ENCODE peak calls at places on chromosomes 3 and 15, in four cellular contexts. W is HCT116, V is HepG2, E is GM12878. D is an unnamed sample.

GRCh38 chr15:84840741-84841429 is 23.7 kb downstream of the ALPK3 start:
- DNase-seq in W (peak; percentile 29), V (peak; percentile 51), E (no peak), D (peak; percentile 15)

GRCh38 chr15:69792823-69793222 is 304.9 kb downstream of the TLE3 start:
- DNase-seq in E (no peak), V (no peak), W (no peak), D (no peak)

GRCh38 chr3:64083588-64083974 is 60.3 kb upstream of the PSMD6 start:
- DNase-seq in W (no peak), V (no peak), E (no peak), D (no peak)

GRCh38 chr15:27844018-27844666 is 255.0 kb downstream of the OCA2 start:
- DNase-seq in W (no peak), V (no peak), E (no peak), D (peak; percentile 10)

GRCh38 chr3:47356201-47356600 is 24.6 kb upstream of the PTPN23 start:
- DNase-seq in E (no peak), V (no peak), W (no peak), D (no peak)

GRCh38 chr3:31178467-31178866 is 284.0 kb upstream of the GADL1 start:
- DNase-seq in V (no peak), W (no peak), E (no peak), D (no peak)

GRCh38 chr3:51681453-51681852 is 10.4 kb downstream of the TEX264 start:
- DNase-seq in E (no peak), V (no peak), W (no peak), D (no peak)

GRCh38 chr15:75200765-75201608 is 695 bp upstream of the C15orf39 start:
- DNase-seq in V (peak; percentile 57), E (no peak), W (peak; percentile 44), D (no peak)

GRCh38 chr15:67981118-67981685 is 72.9 kb upstream of the PIAS1 start:
- DNase-seq in W (no peak), E (no peak), V (no peak), D (no peak)

GRCh38 chr3:125006190-125006855 is 49.5 kb downstream of the HEG1 start:
- DNase-seq in V (no peak), W (no peak), E (no peak), D (no peak)

GRCh38 chr3:4722103-4722502 is 229.0 kb downstream of the ITPR1 start:
- DNase-seq in W (peak; percentile 68), E (no peak), V (peak; percentile 56), D (no peak)

GRCh38 chr3:150830094-150830681 is 67.2 kb upstream of the SIAH2 start:
- DNase-seq in E (no peak), W (peak; percentile 15), V (peak; percentile 41), D (peak; percentile 17)

GRCh38 chr3:185924375-185924774 is 13.4 kb downstream of the TRA2B start:
- DNase-seq in E (no peak), W (no peak), V (no peak), D (no peak)

GRCh38 chr3:185927501-185928200 is 10.2 kb downstream of the TRA2B start:
- DNase-seq in V (peak; percentile 46), E (no peak), W (no peak), D (no peak)

GRCh38 chr3:185925353-185925752 is 12.5 kb downstream of the TRA2B start:
- DNase-seq in E (no peak), W (no peak), V (no peak), D (no peak)

GRCh38 chr3:185928532-185928931 is 9.3 kb downstream of the TRA2B start:
- DNase-seq in E (no peak), V (no peak), W (no peak), D (no peak)

DNA sequence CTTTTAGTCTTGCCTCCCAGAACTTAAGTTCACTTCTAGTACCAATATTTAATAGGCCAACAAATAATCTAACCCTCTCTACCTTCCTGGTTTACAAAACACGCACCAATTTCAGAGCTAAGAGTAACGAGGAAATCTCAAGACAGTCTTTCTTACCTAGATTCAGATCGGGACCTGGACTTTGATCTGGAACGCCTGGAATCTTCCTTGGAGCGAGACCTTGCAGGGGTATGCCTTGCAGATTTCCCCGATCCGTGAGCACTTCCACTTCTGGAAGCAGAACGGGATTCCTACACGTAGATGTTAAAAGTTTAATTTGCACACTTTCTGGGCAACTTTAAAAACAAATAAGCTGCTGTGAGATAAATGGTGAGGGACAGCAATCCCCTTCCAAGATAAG is 11.4 kb downstream of the TRA2B start:
- DNase-seq in E (no peak), W (no peak), V (no peak), D (no peak)
- H3K4me3 ChIP-seq in E (no peak overlapping the region), W (no peak overlapping the region), V (no peak overlapping the region), D (no peak overlapping the region)

DNA sequence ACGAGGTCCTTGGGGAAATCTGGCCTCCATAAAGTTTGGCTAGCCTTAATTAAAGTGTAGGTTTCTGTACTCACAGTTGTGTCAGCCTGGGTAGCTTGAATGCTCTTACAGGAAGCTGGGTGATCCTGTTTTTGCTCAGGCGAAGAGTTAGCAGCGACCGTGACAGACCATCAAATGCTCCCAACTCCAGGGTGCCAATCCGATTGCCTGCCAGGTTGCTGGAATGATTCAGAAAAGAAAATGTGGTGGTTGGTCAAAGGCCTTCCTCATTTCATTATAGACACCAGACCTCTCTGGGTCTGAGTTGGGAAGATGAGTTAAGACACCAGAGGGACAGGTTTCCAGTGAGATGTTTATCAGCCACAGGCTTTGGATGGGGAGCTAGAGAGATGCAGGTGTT is 86.0 kb downstream of the LRIG1 start:
- DNase-seq in V (no peak), E (no peak), W (no peak), D (no peak)
- TF ChIP-seq POLR2AphosphoS5 in V (no peak), E (no peak), W (no peak), D (no peak)

DNA sequence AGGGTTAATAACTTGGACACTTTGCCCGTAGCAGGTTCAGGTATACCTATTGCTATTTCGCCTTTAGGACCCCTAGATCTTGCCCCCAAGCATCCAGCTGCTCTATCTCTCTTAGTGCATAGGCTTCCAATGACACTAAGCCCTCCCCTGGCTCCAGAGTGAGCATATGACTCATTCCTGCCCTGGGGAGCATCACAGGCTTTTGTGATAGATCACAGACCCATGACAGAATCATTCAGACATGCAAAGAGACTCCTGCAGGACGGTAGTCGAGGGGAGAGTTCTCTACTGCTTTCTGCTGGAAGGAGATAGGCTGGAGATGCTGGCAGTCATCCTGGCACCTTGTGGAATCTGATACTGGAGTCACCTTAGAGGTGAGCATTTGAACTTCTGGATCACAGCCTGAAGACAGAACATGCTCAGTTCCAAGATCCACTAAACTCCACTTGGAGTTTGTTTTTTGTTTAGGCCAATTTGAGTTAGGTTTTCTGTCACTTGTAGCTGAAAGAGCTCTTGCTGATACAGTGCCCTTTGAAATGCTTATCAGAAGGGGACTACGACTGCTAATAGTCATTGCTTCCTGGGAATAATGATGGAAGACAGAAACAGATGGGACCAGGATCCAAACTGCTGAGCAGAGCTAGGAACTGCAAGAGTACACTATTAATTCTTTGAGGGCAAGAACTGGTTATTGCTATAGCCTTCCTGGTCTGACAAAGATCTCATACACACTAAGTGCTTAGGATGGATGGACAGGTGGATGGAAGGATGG is 11.0 kb downstream of the LYSMD2 start:
- DNase-seq in E (no peak), V (peak; percentile 10), W (peak; percentile 85), D (no peak)
- TF ChIP-seq REST in E (no peak), V (no peak), W (no peak), D (no peak)

GRCh38 chr3:7503431-7503830 is 642.5 kb downstream of the GRM7 start:
- DNase-seq in V (no peak), E (no peak), W (no peak), D (no peak)

GRCh38 chr3:7506606-7507180 is 645.8 kb downstream of the GRM7 start:
- DNase-seq in W (no peak), E (no peak), V (no peak), D (no peak)

GRCh38 chr3:7508821-7509220 is 647.9 kb downstream of the GRM7 start:
- DNase-seq in E (no peak), W (no peak), V (no peak), D (no peak)

GRCh38 chr3:7504886-7505775 is 644.2 kb downstream of the GRM7 start:
- DNase-seq in E (no peak), V (peak; percentile 4), W (peak; percentile 83), D (peak; percentile 13)
- H3K4me3 ChIP-seq in E (no peak overlapping the region), V (no peak overlapping the region), W (no peak overlapping the region), D (no peak overlapping the region)

GRCh38 chr3:120558784-120559227 is 37.3 kb upstream of the NDUFB4 start:
- DNase-seq in V (peak; percentile 66), E (peak; percentile 33), W (peak; percentile 76), D (no peak)
- TF ChIP-seq POLR2AphosphoS5 in V (no peak), E (no peak), W (no peak), D (no peak)

DNA sequence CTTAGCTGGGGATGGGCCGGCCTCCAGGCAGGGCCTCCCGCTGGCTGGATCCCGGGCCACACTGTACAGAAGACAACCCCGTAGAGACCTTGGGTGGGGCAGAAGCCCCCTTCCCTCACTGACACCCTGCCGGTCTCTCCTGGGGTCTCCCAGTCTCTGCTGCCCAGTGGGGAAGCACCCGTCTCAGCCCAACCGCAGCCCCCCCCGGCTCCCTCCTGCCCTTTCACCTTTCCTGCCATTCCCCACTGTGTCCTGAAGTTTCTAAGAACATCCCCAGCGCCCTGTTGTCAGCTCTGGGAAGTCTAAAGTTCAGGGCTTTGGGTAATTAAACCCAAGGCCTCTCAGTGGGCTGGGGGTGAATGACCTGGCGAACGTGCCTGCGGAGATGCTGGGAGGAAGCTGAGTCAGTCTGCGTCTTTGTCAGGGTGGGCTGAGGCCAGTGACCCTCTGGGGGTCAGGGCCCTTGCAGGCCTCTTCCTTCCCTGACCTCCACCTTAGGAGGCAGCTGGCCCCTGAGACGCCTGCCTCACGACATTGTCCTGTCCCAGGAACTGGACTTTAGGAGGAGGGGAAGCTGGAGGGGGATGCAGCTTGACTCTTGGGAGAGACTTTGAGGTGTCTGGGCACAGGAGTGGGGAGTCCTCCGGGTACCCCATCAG is 1.4 kb upstream of the SLC51A start:
- DNase-seq in E (no peak), V (peak; percentile 75), W (no peak), D (no peak)
- TF ChIP-seq REST in E (no peak), V (peak; percentile 63), W (no peak), D (no peak)

GRCh38 chr3:71896751-71897150 is 111.8 kb upstream of the PROK2 start:
- DNase-seq in W (no peak), V (no peak), E (no peak), D (no peak)
- H3K4me3 ChIP-seq in W (no peak overlapping the region), V (no peak overlapping the region), E (no peak overlapping the region), D (no peak overlapping the region)

GRCh38 chr3:16372362-16373269 is 107.6 kb downstream of the OXNAD1 start:
- DNase-seq in W (no peak), E (peak; percentile 89), V (no peak), D (no peak)
- TF ChIP-seq POLR2AphosphoS5 in W (no peak), E (peak; percentile 48), V (no peak), D (no peak)

DNA sequence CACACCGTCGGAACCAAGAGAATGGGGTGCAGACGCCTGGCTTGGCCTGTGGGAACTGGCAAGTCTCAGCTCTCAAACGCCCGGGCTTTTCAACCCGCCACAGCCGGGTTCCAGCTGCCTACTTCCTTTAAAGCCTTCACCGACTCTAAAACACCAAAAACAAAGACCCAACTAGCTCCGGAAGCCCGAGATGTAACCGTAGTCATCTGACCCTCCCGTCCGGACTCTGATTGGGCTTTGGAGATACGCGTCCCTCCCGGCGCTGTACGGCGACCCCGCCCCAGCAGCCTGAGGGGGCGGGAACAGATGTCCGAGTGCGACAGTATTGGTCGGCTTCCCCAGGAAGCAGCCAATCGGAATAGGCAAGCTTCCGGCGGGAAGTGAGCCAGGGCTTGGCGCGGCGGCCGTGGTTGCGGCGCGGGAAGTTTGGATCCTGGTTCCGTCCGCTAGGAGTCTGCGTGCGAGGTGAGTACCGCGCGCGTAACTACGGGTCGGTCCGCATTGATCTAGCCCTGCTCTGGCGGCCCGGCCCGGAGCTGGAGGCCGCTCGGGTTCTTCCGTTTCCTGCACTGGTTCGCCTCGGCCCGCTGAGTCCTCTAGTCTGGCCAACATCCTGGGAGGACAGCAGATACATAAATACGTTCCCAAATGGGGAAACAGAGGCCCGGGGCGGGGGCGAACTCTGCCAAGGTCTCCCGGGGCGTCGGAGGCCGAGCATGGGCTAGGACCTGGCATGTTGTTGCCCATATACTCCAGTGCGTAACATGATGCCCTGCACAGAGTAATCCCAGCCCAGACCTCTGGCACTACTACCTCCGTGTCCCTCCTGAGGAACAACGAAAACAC is at the start of gene BLM:
- DNase-seq in W (peak; percentile 92), E (peak; percentile 93), V (peak; percentile 95), D (peak; percentile 90)
- TF ChIP-seq REST in W (no peak), E (no peak), V (no peak), D (no peak)

D was measured in Panc1.